ENCODE peak calls at places on chromosome 3, in seven cellular contexts. O is substantia nigra, T is body of pancreas, F is NCI-H510A treated with DMSO at 0.1 percent for 48 hours, I is mesothelial cell of epicardium, B is HFFc6, X is transverse colon. P is an unnamed sample.

GRCh38 chr3:157026091-157026490 is 133.9 kb downstream of the CCNL1 start:
- DNase-seq in O (no peak), T (no peak), I (no peak), X (no peak), B (no peak), F (no peak), P (no peak)

GRCh38 chr3:67947808-67948508 is 293.5 kb upstream of the SUCLG2 start:
- DNase-seq in I (no peak), B (no peak), F (peak), O (no peak), T (peak), X (no peak), P (no peak)

GRCh38 chr3:44342191-44342790 is 3.7 kb downstream of the TCAIM start:
- DNase-seq in F (no peak), T (no peak), B (peak), X (no peak), I (no peak), O (no peak), P (no peak)

GRCh38 chr3:184429786-184430185 is 49.9 kb downstream of the CHRD start:
- DNase-seq in B (no peak), I (no peak), T (no peak), O (no peak), X (no peak), F (no peak), P (no peak)

GRCh38 chr3:60497922-60498321 is 753.3 kb downstream of the FHIT start:
- DNase-seq in T (peak), O (no peak), X (no peak), I (no peak), B (no peak), F (no peak), P (no peak)

GRCh38 chr3:69439683-69440270 is 53.9 kb upstream of the FRMD4B start:
- DNase-seq in O (no peak), F (peak), B (no peak), T (no peak), I (no peak), X (no peak), P (no peak)

GRCh38 chr3:189282751-189283150 is 111.0 kb downstream of the TPRG1 start:
- DNase-seq in T (no peak), B (no peak), X (no peak), O (no peak), F (no peak), I (no peak), P (no peak)

GRCh38 chr3:68878322-68878721 is 54.0 kb downstream of the TAFA4 start:
- DNase-seq in X (no peak), F (no peak), I (no peak), O (no peak), B (peak), T (no peak), P (no peak)

GRCh38 chr3:77071806-77072205 is 31.9 kb downstream of the ROBO2 start:
- DNase-seq in T (no peak), O (no peak), X (no peak), F (no peak), B (no peak), I (no peak), P (no peak)

GRCh38 chr3:34073141-34073540 is 274.7 kb downstream of the PDCD6IP start:
- DNase-seq in F (no peak), I (no peak), T (no peak), B (no peak), X (no peak), O (no peak), P (no peak)